ENCODE peak calls at places on chromosomes 3 and 15, in eight cellular contexts. G, C, L, B, I, Q, W and E are unnamed samples.

GRCh38 chr15:51237816-51238215 is 100.6 kb downstream of the CYP19A1 start:
- DNase-seq in B (no peak), L (no peak), G (no peak), C (no peak), W (no peak), I (no peak), Q (no peak), E (peak)

GRCh38 chr3:188184160-188184559 is 30.2 kb downstream of the LPP start:
- DNase-seq in W (no peak), G (no peak), Q (no peak), B (peak), L (no peak), I (no peak), C (no peak), E (no peak)

GRCh38 chr3:55329849-55330248 is 157.3 kb downstream of the WNT5A start:
- DNase-seq in C (no peak), G (no peak), W (no peak), I (peak), Q (peak), L (no peak), B (no peak), E (peak)

GRCh38 chr3:1082024-1082633 is 10.7 kb upstream of the CNTN6 start:
- DNase-seq in I (peak), Q (peak), C (peak), B (peak), W (no peak), L (peak), G (no peak), E (no peak)

GRCh38 chr3:183754052-183754451 is 56.5 kb downstream of the YEATS2 start:
- DNase-seq in W (no peak), B (no peak), C (no peak), L (no peak), G (no peak), Q (no peak), I (no peak), E (no peak)

GRCh38 chr3:62101488-62101887 is 271.9 kb downstream of the FEZF2 start:
- DNase-seq in L (no peak), G (no peak), B (no peak), C (no peak), Q (peak), I (peak), W (no peak), E (peak)

GRCh38 chr3:115790759-115791158 is 167.4 kb downstream of the GAP43 start:
- DNase-seq in W (no peak), G (no peak), B (peak), C (no peak), I (peak), L (no peak), Q (peak), E (peak)

GRCh38 chr3:100682854-100683760 is 26.2 kb upstream of the TFG start:
- DNase-seq in L (no peak), G (no peak), B (peak), Q (no peak), I (no peak), W (no peak), C (no peak), E (no peak)

GRCh38 chr15:81098349-81098748 is 35.7 kb upstream of the CFAP161 start:
- DNase-seq in Q (no peak), L (no peak), C (no peak), W (no peak), I (no peak), B (no peak), G (no peak), E (no peak)